ENCODE peak calls at places on chromosomes 1 and 21, in four cellular contexts. One of them, this sample, is unnamed.

GRCh38 chr21:15992171-15992570 is 262.4 kb downstream of the USP25 start:
- DNase-seq in A549: no peak
- DNase-seq in HepG2: no peak
- DNase-seq in K562: no peak
- DNase-seq in this sample: no peak

GRCh38 chr21:38806942-38807284 is 1.2 kb downstream of the ETS2 start:
- DNase-seq in A549: no peak
- DNase-seq in HepG2: no peak
- DNase-seq in K562: peak
- DNase-seq in this sample: no peak

GRCh38 chr1:101444873-101445618 is 208.2 kb downstream of the S1PR1 start:
- DNase-seq in A549: no peak
- DNase-seq in HepG2: no peak
- DNase-seq in K562: no peak
- DNase-seq in this sample: no peak

GRCh38 chr1:65253800-65254319 is 55.5 kb upstream of the DNAJC6 start:
- DNase-seq in A549: no peak
- DNase-seq in HepG2: no peak
- DNase-seq in K562: no peak
- DNase-seq in this sample: no peak

GRCh38 chr1:107935396-107936064 is 29.4 kb downstream of the VAV3 start:
- DNase-seq in A549: no peak
- DNase-seq in HepG2: no peak
- DNase-seq in K562: no peak
- DNase-seq in this sample: no peak

GRCh38 chr1:94039871-94040569 is 80.9 kb downstream of the ABCA4 start:
- DNase-seq in A549: no peak
- DNase-seq in HepG2: no peak
- DNase-seq in K562: no peak
- DNase-seq in this sample: no peak

GRCh38 chr21:7933923-7934322 is 2587.5 kb upstream of the TPTE start:
- DNase-seq in A549: no peak
- DNase-seq in HepG2: no peak
- DNase-seq in K562: no peak
- DNase-seq in this sample: no peak

GRCh38 chr1:51303751-51304196 is 26.6 kb downstream of the TTC39A start:
- DNase-seq in A549: no peak
- DNase-seq in HepG2: no peak
- DNase-seq in K562: peak
- DNase-seq in this sample: no peak

GRCh38 chr1:223421676-223422075 is 28.5 kb downstream of the CCDC185 start:
- DNase-seq in A549: no peak
- DNase-seq in HepG2: no peak
- DNase-seq in K562: no peak
- DNase-seq in this sample: no peak

GRCh38 chr1:51990478-51990965 is at the start of gene RAB3B:
- DNase-seq in A549: peak
- DNase-seq in HepG2: peak
- DNase-seq in K562: peak
- DNase-seq in this sample: peak

GRCh38 chr1:202009326-202010031 is 908 bp upstream of the ELF3 start:
- DNase-seq in A549: peak
- DNase-seq in HepG2: peak
- DNase-seq in K562: peak
- DNase-seq in this sample: peak

GRCh38 chr1:158095737-158096335 is 84.9 kb upstream of the CD1D start:
- DNase-seq in A549: peak
- DNase-seq in HepG2: no peak
- DNase-seq in K562: peak
- DNase-seq in this sample: peak

GRCh38 chr1:31981976-31982375 is 31.7 kb upstream of the KHDRBS1 start:
- DNase-seq in A549: no peak
- DNase-seq in HepG2: no peak
- DNase-seq in K562: no peak
- DNase-seq in this sample: no peak

GRCh38 chr1:61842863-61843514 is 100.7 kb downstream of the PATJ start:
- DNase-seq in A549: peak
- DNase-seq in HepG2: no peak
- DNase-seq in K562: peak
- DNase-seq in this sample: no peak

GRCh38 chr1:5769146-5769545 is 223.1 kb downstream of the NPHP4 start:
- DNase-seq in A549: no peak
- DNase-seq in HepG2: no peak
- DNase-seq in K562: no peak
- DNase-seq in this sample: no peak

GRCh38 chr1:75991497-75992114 is 59.4 kb upstream of the ASB17 start:
- DNase-seq in A549: peak
- DNase-seq in HepG2: peak
- DNase-seq in K562: peak
- DNase-seq in this sample: peak

GRCh38 chr1:63155437-63155836 is 166.9 kb upstream of the FOXD3 start:
- DNase-seq in A549: no peak
- DNase-seq in HepG2: no peak
- DNase-seq in K562: no peak
- DNase-seq in this sample: no peak
- TF ChIP-seq HMGXB4 in A549: no peak
- TF ChIP-seq HMGXB4 in HepG2: no peak
- TF ChIP-seq HMGXB4 in K562: no peak
- TF ChIP-seq HMGXB4 in this sample: no peak

DNA sequence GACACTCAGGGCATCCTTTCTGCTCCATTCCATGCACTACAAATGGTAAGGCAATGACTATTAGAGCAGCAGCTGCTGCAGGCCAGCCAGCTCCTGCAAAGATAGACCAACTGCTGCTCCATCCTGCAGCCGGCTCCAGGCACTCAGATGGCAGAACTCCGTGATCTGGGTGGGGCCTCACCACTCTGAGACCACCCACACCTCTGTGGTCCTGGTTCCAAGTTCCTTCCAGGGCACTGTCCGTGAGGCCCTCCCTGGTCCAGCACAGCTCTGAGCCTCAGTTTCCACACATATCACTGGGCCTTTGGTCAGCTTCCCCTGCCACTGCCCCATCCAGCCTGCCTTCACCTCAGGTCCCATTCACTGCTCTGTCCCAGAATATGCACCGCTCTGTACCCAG is 114.7 kb downstream of the DMRTB1 start:
- DNase-seq in A549: no peak
- DNase-seq in HepG2: no peak
- DNase-seq in K562: no peak
- DNase-seq in this sample: peak
- TF ChIP-seq HMGXB4 in A549: no peak
- TF ChIP-seq HMGXB4 in HepG2: no peak
- TF ChIP-seq HMGXB4 in K562: no peak
- TF ChIP-seq HMGXB4 in this sample: no peak

DNA sequence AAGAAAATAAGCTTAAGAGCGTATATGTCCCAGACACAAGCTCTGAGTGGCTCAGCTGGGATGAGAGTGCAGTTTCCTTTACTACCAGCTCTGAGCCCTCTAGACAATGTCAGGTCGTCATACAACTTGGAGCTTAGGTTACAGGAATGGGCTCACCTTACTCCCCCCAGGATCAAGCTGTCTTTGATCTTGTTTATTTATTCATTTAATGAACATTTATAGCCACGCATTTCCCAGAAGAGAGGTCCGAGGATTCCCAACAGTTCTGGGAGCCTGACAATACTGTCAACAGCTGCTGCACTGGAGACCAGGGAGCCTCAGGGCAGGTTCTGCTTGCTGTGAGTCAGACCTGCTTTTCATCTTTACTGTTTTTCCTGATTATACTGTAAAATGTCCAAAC is 378.9 kb downstream of the PLPP3 start:
- DNase-seq in A549: no peak
- DNase-seq in HepG2: no peak
- DNase-seq in K562: no peak
- DNase-seq in this sample: no peak
- TF ChIP-seq HMGXB4 in A549: no peak
- TF ChIP-seq HMGXB4 in HepG2: no peak
- TF ChIP-seq HMGXB4 in K562: no peak
- TF ChIP-seq HMGXB4 in this sample: no peak

GRCh38 chr1:36322786-36323635 is 434 bp downstream of the EVA1B start:
- DNase-seq in A549: no peak
- DNase-seq in HepG2: no peak
- DNase-seq in K562: peak
- DNase-seq in this sample: peak
- TF ChIP-seq HMGXB4 in A549: no peak
- TF ChIP-seq HMGXB4 in HepG2: no peak
- TF ChIP-seq HMGXB4 in K562: no peak
- TF ChIP-seq HMGXB4 in this sample: no peak

DNA sequence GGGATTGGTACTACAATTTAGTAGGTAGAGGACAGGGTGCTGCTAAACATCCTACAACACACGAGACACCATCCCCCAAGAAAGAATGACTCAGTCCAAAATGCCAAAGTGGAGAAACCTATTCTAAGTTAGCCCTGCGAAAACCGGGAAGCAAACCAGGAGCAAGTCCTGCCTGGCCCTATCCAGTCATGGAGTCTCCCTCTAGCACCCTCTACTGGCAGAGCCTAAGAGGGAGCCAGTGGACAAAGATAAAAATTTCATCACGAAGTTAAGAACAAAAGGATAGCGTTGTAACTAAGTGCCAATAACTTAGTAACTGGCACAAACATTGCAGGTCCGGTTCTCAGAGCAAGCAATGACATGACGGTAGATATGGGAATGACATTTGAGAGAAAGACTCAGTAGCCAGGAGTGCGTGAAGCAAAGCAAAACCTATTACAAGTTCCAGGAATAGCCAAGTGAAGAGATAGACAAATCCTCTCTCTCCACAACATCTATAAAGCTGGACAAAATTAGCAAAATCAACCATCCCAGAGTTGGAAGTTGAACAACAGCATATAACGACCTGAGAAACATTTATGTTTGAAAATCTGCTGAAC is 383.5 kb downstream of the OMA1 start:
- DNase-seq in A549: peak
- DNase-seq in HepG2: peak
- DNase-seq in K562: peak
- DNase-seq in this sample: peak
- TF ChIP-seq HMGXB4 in A549: no peak
- TF ChIP-seq HMGXB4 in HepG2: no peak
- TF ChIP-seq HMGXB4 in K562: no peak
- TF ChIP-seq HMGXB4 in this sample: no peak

DNA sequence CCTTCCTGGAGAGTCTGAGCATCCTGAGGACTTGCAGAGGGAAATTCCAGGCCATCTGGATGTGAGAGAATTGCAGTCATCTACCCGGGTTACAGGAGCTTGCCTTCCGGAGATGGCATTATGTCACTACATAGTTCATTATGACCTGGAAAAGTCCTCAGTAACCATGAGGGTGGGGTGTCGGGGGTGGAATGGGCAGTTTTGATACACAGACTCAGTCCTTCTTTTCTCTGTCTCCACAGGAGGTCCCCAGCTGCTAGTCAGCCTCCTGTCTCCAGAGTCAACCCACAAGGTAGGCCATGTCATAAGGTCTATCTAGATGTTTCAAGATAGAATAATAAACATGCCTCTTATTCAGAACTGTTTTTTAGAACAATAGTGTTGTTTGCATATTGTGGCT is 268.2 kb upstream of the SGIP1 start:
- DNase-seq in A549: peak
- DNase-seq in HepG2: no peak
- DNase-seq in K562: no peak
- DNase-seq in this sample: no peak
- TF ChIP-seq HMGXB4 in A549: no peak
- TF ChIP-seq HMGXB4 in HepG2: no peak
- TF ChIP-seq HMGXB4 in K562: no peak
- TF ChIP-seq HMGXB4 in this sample: no peak

GRCh38 chr1:204003536-204003935 is 69.4 kb upstream of the SOX13 start:
- DNase-seq in A549: no peak
- DNase-seq in HepG2: no peak
- DNase-seq in K562: no peak
- DNase-seq in this sample: no peak
- TF ChIP-seq HMGXB4 in A549: no peak
- TF ChIP-seq HMGXB4 in HepG2: no peak
- TF ChIP-seq HMGXB4 in K562: no peak
- TF ChIP-seq HMGXB4 in this sample: no peak

DNA sequence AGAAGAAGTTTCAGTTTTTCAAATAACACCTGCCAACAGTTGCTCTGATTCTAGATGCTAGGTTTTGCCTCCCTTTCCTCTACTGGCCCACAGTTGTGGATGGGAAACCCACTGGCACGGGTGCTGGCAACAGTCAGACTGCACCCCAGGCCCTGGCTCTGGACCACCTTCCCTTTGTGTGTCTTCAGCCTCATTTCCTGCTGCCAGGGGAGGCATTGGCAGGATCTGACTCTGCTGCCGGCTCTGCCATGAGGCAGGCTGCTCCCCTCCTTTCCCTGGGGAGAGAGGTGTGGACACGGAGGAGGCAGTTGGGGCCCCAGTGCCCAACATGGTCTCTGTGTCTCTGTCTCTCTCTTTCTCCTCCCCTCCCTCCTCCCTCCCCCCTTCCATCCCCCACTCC is 142.1 kb downstream of the IGSF21 start:
- DNase-seq in A549: no peak
- DNase-seq in HepG2: no peak
- DNase-seq in K562: no peak
- DNase-seq in this sample: no peak
- TF ChIP-seq HMGXB4 in A549: no peak
- TF ChIP-seq HMGXB4 in HepG2: no peak
- TF ChIP-seq HMGXB4 in K562: no peak
- TF ChIP-seq HMGXB4 in this sample: no peak

GRCh38 chr1:18404460-18404859 is 76.3 kb upstream of the KLHDC7A start:
- DNase-seq in A549: no peak
- DNase-seq in HepG2: no peak
- DNase-seq in K562: no peak
- DNase-seq in this sample: no peak
- TF ChIP-seq HMGXB4 in A549: no peak
- TF ChIP-seq HMGXB4 in HepG2: no peak
- TF ChIP-seq HMGXB4 in K562: no peak
- TF ChIP-seq HMGXB4 in this sample: no peak